ENCODE peak calls at places on chromosomes 2 and 18, in six cellular contexts. Q is lower lobe of right lung, A is ovary, M is PC-9, X is astrocyte, T is pancreas. L is an unnamed sample. For H3K4me1, the result is how much of the 10 kb centered on the place peaks cover.

GRCh38 chr2:174585111-174585510 is 12.5 kb downstream of the WIPF1 start:
- DNase-seq in Q (no peak), A (no peak), M (no peak), X (no peak), T (no peak), L (no peak)

GRCh38 chr2:126736133-126736874 is 80.3 kb downstream of the GYPC start:
- DNase-seq in Q (no peak), A (no peak), M (no peak), X (no peak), T (no peak), L (no peak)

GRCh38 chr2:106269591-106270291 is 75.6 kb upstream of the UXS1 start:
- DNase-seq in Q (peak), A (peak), M (peak), X (no peak), T (peak), L (no peak)

GRCh38 chr18:199768-200167 is 41.4 kb downstream of the USP14 start:
- DNase-seq in Q (no peak), A (no peak), M (no peak), X (no peak), T (no peak), L (no peak)

GRCh38 chr2:172701250-172701649 is 34.4 kb upstream of the RAPGEF4 start:
- DNase-seq in Q (no peak), A (no peak), M (peak), X (peak), T (no peak), L (no peak)

GRCh38 chr18:3062798-3063563 is 50.0 kb upstream of the LPIN2 start:
- DNase-seq in Q (peak), A (peak), M (peak), X (no peak), T (peak), L (peak)

GRCh38 chr2:134919360-134920210 is 963 bp downstream of the CCNT2 start:
- DNase-seq in Q (no peak), A (no peak), M (no peak), X (peak), T (no peak), L (peak)

GRCh38 chr2:177799531-177799930 is 273.0 kb downstream of the PDE11A start:
- DNase-seq in Q (no peak), A (no peak), M (peak), X (peak), T (no peak), L (no peak)

GRCh38 chr2:138115664-138116063 is 151.4 kb downstream of the HNMT start:
- DNase-seq in Q (no peak), A (no peak), M (no peak), X (no peak), T (no peak), L (no peak)

GRCh38 chr2:105376789-105377231 is 22.0 kb downstream of the FHL2 start:
- DNase-seq in Q (no peak), A (no peak), M (no peak), X (peak), T (no peak), L (peak)

GRCh38 chr18:33184918-33185317 is 255.6 kb downstream of the CCDC178 start:
- DNase-seq in Q (no peak), A (no peak), M (no peak), X (no peak), T (no peak), L (no peak)

GRCh38 chr2:231181848-231182247 is 16.6 kb upstream of the ARMC9 start:
- DNase-seq in Q (peak), A (no peak), M (no peak), X (peak), T (no peak), L (peak)

GRCh38 chr18:37537868-37538525 is 27.6 kb downstream of the CELF4 start:
- DNase-seq in Q (peak), A (peak), M (peak), X (peak), T (peak), L (peak)

GRCh38 chr18:23578891-23579653 is 7.2 kb downstream of the NPC1 start:
- DNase-seq in Q (no peak), A (no peak), M (no peak), X (peak), T (no peak), L (no peak)

GRCh38 chr2:86249176-86249842 is 50.1 kb downstream of the MRPL35 start:
- DNase-seq in Q (no peak), A (peak), M (no peak), X (peak), T (no peak), L (no peak)

GRCh38 chr2:86253424-86253823 is 54.2 kb downstream of the MRPL35 start:
- DNase-seq in Q (no peak), A (no peak), M (no peak), X (no peak), T (no peak), L (no peak)

GRCh38 chr2:86251840-86252266 is 52.6 kb downstream of the MRPL35 start:
- DNase-seq in Q (no peak), A (no peak), M (no peak), X (no peak), T (no peak), L (no peak)

GRCh38 chr2:86254576-86255538 is 55.6 kb downstream of the MRPL35 start:
- DNase-seq in Q (peak), A (no peak), M (peak), X (no peak), T (no peak), L (no peak)

DNA sequence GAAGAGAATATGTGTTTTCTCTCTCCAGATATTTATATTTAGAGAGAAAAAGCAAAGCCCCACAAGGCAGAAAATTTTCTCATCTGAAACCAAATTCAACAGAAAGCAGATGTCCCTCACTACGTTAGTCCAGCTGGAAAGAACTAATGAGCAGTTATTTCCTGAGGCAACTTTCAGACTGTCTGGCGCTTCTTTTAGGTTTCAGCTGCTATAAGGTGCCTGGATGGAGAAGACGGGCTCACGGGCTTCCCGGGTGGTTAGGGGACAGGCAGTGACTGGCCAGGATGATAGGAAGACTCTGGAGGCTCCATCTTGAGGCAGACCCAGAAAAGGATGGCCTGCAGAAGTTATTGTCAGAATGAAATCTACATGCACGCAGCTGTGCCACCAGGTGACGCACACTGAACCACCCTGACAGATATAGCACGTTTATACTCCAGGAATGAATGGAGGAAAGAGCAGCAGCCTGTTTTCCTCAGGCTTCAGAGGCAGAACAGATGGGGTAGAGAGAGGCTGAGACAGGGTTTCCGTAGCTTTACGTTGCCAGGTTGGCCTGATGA is 50.7 kb downstream of the MRPL35 start:
- DNase-seq in Q (no peak), A (no peak), M (no peak), X (no peak), T (no peak), L (no peak)
- TF ChIP-seq CTCF in Q (no peak), A (no peak), M (no peak), X (no peak), T (no peak), L (no peak)

GRCh38 chr18:26538524-26538923 is 9.8 kb downstream of the KCTD1 start:
- DNase-seq in Q (no peak), A (no peak), M (no peak), X (no peak), T (no peak), L (peak)

GRCh38 chr18:26535630-26536029 is 12.7 kb downstream of the KCTD1 start:
- DNase-seq in Q (no peak), A (no peak), M (no peak), X (no peak), T (no peak), L (no peak)

GRCh38 chr18:26540041-26540628 is 8.2 kb downstream of the KCTD1 start:
- DNase-seq in Q (no peak), A (no peak), M (no peak), X (peak), T (no peak), L (no peak)

GRCh38 chr18:26536032-26536431 is 12.3 kb downstream of the KCTD1 start:
- DNase-seq in Q (no peak), A (no peak), M (no peak), X (peak), T (no peak), L (no peak)

GRCh38 chr18:26536664-26537063 is 11.7 kb downstream of the KCTD1 start:
- DNase-seq in Q (no peak), A (no peak), M (no peak), X (no peak), T (no peak), L (no peak)
- H3K4me1 ChIP-seq in Q (under half), A (under half), M (under half), X (under half), T (under half), L (under half)

GRCh38 chr2:63347361-63347760 is 240.9 kb downstream of the WDPCP start:
- DNase-seq in Q (no peak), A (no peak), M (no peak), X (no peak), T (no peak), L (no peak)
- H3K4me3 ChIP-seq in Q (no peak), A (no peak), M (no peak), X (no peak), T (no peak), L (no peak)

GRCh38 chr18:46408334-46408987 is 248.6 kb downstream of the LOXHD1 start:
- DNase-seq in Q (no peak), A (no peak), M (no peak), X (peak), T (peak), L (no peak)
- TF ChIP-seq CTCF in Q (no peak), A (no peak), M (no peak), X (no peak), T (no peak), L (peak)

DNA sequence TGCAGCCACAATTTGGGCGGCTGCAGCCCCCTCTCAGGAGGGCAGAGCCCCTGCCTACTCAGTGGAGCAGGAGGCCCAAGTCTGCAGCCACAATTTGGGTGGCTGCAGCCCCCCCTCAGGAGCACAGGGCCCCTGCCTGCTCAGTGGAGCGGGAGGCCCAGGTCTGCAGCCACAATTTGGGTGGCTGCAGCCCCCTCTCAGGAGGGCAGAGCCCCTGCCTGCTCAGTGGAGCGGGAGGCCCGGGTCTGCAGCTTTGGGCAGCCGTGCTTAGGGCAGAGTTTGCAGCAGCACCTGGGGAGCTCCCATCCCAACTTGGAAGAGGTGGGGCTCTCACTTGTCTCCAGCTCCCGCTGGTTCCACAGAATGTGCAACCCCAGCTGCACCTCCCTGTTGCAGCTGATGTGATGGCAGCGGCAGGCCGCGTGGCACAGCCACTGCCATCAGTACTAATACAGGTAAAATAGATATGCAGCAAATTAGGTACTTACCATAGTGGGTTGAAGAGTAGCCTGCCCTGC is 99.4 kb downstream of the TWIST2 start:
- DNase-seq in Q (no peak), A (peak), M (no peak), X (no peak), T (no peak), L (no peak)
- H3K4me1 ChIP-seq in Q (under half), A (under half), M (under half), X (under half), T (under half), L (under half)

DNA sequence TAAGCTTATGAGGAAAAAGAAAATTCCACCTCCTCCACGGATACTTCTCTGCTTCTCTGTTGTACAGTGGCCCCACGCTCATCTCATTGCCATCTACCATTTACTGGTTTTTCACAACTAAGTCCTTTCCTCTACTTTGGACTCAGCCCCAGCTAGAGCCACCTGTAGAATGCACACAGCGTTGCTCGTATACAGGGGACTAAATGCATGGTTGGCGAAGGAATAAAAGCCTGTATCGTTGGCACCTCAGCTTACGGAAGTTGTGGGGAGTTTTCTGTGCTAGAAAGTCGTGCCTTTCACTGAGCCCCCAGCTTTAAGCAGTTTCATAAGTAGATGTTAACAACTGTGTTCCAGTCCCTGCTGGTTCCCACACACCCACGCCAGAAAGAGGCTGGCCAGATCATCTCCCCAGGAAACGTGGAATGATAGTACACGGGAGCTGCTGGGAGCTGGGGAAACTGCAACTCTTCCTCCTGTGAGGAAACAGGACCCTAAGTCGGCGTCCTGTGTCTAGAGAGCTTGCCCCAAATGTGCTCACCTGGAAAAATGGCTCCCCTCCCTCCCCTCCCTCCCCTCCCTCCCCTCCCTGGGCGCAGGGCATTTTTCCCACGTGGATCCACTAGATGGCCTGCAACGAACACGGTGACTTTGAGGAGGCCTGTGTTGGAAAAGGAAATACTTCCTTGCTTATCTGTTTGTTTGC is 43.7 kb upstream of the RFX8 start:
- DNase-seq in Q (no peak), A (peak), M (peak), X (peak), T (peak), L (no peak)
- H3K4me3 ChIP-seq in Q (no peak), A (no peak), M (peak), X (no peak), T (no peak), L (no peak)

GRCh38 chr2:35428548-35428947 is 927.0 kb upstream of the CRIM1 start:
- DNase-seq in Q (peak), A (no peak), M (peak), X (no peak), T (no peak), L (no peak)
- TF ChIP-seq CTCF in Q (peak), A (no peak), M (peak), X (peak), T (peak), L (no peak)

DNA sequence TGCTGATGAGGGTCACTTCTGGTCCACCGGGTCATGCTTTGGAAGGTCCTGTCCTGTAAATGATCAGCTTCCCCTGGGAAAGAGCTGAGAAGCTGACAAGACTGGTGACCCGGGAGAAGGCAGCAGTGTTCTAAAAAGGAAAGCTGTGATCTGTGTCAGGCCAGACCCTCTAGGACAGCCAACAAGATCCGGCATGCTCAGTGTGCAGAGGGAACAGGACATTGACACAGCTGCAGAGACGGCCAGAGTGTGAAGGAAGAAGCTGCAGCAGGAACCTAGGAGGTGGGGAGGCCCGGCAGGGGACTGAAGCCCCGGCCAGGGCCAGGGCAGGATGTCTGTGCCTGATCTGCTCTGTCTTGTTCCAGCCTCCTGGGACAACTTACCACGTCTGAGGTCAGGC is 372.7 kb upstream of the ID2 start:
- DNase-seq in Q (no peak), A (no peak), M (no peak), X (no peak), T (no peak), L (peak)
- H3K4me1 ChIP-seq in Q (under half), A (under half), M (under half), X (under half), T (under half), L (under half)

GRCh38 chr18:12701161-12701560 is 1.4 kb downstream of the CEP76 start:
- DNase-seq in Q (no peak), A (no peak), M (no peak), X (no peak), T (no peak), L (no peak)
- H3K4me3 ChIP-seq in Q (peak), A (peak), M (peak), X (peak), T (peak), L (no peak)